ENCODE peak calls at places on chromosomes 12 and 14, in ten cellular contexts. B is SK-N-MC; J is GM23338; U is sigmoid colon; E is thyroid gland; V is pancreas; K is naive thymus-derived CD4-positive, alpha-beta T cell; O is substantia nigra; W is caudate nucleus; G is DND-41. F is an unnamed sample.

GRCh38 chr14:77052281-77053044 is 24.0 kb upstream of the IRF2BPL start:
- DNase-seq in B (no peak), O (no peak), V (no peak), W (no peak), E (peak; percentile 37), K (no peak), J (no peak), G (no peak), U (peak; percentile 66), F (peak; percentile 57)

GRCh38 chr12:31226639-31227038 is 99.3 kb downstream of the SINHCAF start:
- DNase-seq in O (peak; percentile 17), J (no peak), B (no peak), U (no peak), G (no peak), W (no peak), E (peak; percentile 57), V (no peak), K (no peak), F (no peak)

GRCh38 chr12:75986001-75986739 is 45.4 kb downstream of the PHLDA1 start:
- DNase-seq in B (no peak), U (no peak), V (no peak), E (no peak), W (no peak), G (no peak), J (no peak), K (no peak), O (no peak), F (no peak)

GRCh38 chr14:100237735-100238418 is 1.1 kb upstream of the YY1 start:
- DNase-seq in O (peak; percentile 19), G (peak; percentile 73), U (peak; percentile 79), V (peak; percentile 59), J (peak; percentile 83), E (peak; percentile 61), W (no peak), K (no peak), B (no peak), F (peak; percentile 67)

GRCh38 chr14:33611405-33612183 is 339.3 kb downstream of the EGLN3 start:
- DNase-seq in O (no peak), B (no peak), E (no peak), K (no peak), V (no peak), W (no peak), J (no peak), G (no peak), U (no peak), F (peak; percentile 67)

GRCh38 chr14:59475709-59476108 is 8.5 kb downstream of the L3HYPDH start:
- DNase-seq in O (no peak), B (no peak), U (no peak), J (no peak), K (no peak), W (no peak), G (no peak), V (no peak), E (no peak), F (no peak)

GRCh38 chr12:6792522-6793201 is 3.3 kb downstream of the CD4 start:
- DNase-seq in V (no peak), J (no peak), G (peak; percentile 39), O (no peak), U (peak; percentile 78), B (no peak), E (no peak), K (peak; percentile 66), W (no peak), F (no peak)

GRCh38 chr14:100871234-100872186 is 32.0 kb downstream of the RTL1 start:
- DNase-seq in V (no peak), J (no peak), W (no peak), O (no peak), K (no peak), B (no peak), U (no peak), G (no peak), E (no peak), F (peak; percentile 82)

GRCh38 chr12:52005903-52006703 is 643 bp upstream of the TAMALIN start:
- DNase-seq in J (peak; percentile 73), V (peak; percentile 23), B (no peak), K (no peak), O (peak; percentile 21), G (no peak), U (peak; percentile 87), W (no peak), E (no peak), F (no peak)
- H3K27ac ChIP-seq in J (no peak overlapping the region), V (no peak overlapping the region), B (no peak overlapping the region), K (peak overlapping the region; percentile 49), O (peak overlapping the region; percentile 21), G (no peak overlapping the region), U (peak overlapping the region; percentile 85), W (no peak overlapping the region), E (no peak overlapping the region), F (no peak overlapping the region)

GRCh38 chr14:49895480-49895879 is 2.6 kb downstream of the ARF6 start:
- DNase-seq in E (no peak), B (no peak), G (no peak), W (no peak), U (no peak), V (no peak), O (no peak), K (no peak), J (no peak), F (peak; percentile 47)

GRCh38 chr14:49898485-49898884 is 5.6 kb downstream of the ARF6 start:
- DNase-seq in J (no peak), O (no peak), V (no peak), G (no peak), U (no peak), B (no peak), E (no peak), K (no peak), W (no peak), F (no peak)

GRCh38 chr14:49896956-49897355 is 4.1 kb downstream of the ARF6 start:
- DNase-seq in K (no peak), U (no peak), G (no peak), E (no peak), J (no peak), B (no peak), V (no peak), W (no peak), O (no peak), F (no peak)

GRCh38 chr14:49897414-49897813 is 4.5 kb downstream of the ARF6 start:
- DNase-seq in B (no peak), G (no peak), K (no peak), W (no peak), V (no peak), E (no peak), U (no peak), O (no peak), J (no peak), F (no peak)

GRCh38 chr14:49897965-49898364 is 5.1 kb downstream of the ARF6 start:
- DNase-seq in W (no peak), V (no peak), B (no peak), O (no peak), U (no peak), G (no peak), K (no peak), J (no peak), E (peak; percentile 43), F (no peak)
- H3K27ac ChIP-seq in W (no peak overlapping the region), V (peak overlapping the region; percentile 10), B (peak overlapping the region; percentile 10), O (no peak overlapping the region), U (peak overlapping the region; percentile 19), G (no peak overlapping the region), K (peak overlapping the region; percentile 63), J (no peak overlapping the region), E (peak overlapping the region; percentile 51), F (peak overlapping the region; percentile 6)

GRCh38 chr12:29888777-29889176 is 105.0 kb upstream of the TMTC1 start:
- DNase-seq in J (no peak), E (no peak), G (no peak), U (no peak), K (no peak), B (no peak), V (no peak), W (no peak), O (no peak), F (no peak)

GRCh38 chr12:29882771-29883315 is 99.1 kb upstream of the TMTC1 start:
- DNase-seq in V (no peak), U (no peak), O (no peak), W (no peak), J (no peak), E (no peak), B (no peak), G (no peak), K (no peak), F (no peak)

GRCh38 chr12:29880987-29881386 is 97.2 kb upstream of the TMTC1 start:
- DNase-seq in B (no peak), W (no peak), O (no peak), U (no peak), J (no peak), E (no peak), V (no peak), G (no peak), K (no peak), F (no peak)

GRCh38 chr12:29879606-29880308 is 96.0 kb upstream of the TMTC1 start:
- DNase-seq in K (no peak), J (peak; percentile 41), O (no peak), B (no peak), U (no peak), E (no peak), G (no peak), V (no peak), W (no peak), F (no peak)

GRCh38 chr12:29883558-29883957 is 99.8 kb upstream of the TMTC1 start:
- DNase-seq in V (no peak), U (no peak), B (no peak), K (no peak), E (no peak), W (no peak), J (no peak), O (no peak), G (no peak), F (no peak)
- H3K27ac ChIP-seq in V (no peak overlapping the region), U (no peak overlapping the region), B (no peak overlapping the region), K (no peak overlapping the region), E (no peak overlapping the region), W (no peak overlapping the region), J (peak overlapping the region; percentile 89), O (no peak overlapping the region), G (no peak overlapping the region), F (no peak overlapping the region)

GRCh38 chr12:2287151-2287550 is 234.4 kb downstream of the CACNA1C start:
- DNase-seq in G (no peak), V (no peak), W (no peak), B (no peak), J (no peak), U (no peak), O (no peak), E (no peak), K (no peak), F (peak; percentile 34)

GRCh38 chr12:2288001-2288400 is 235.2 kb downstream of the CACNA1C start:
- DNase-seq in E (no peak), K (no peak), O (no peak), B (no peak), W (no peak), G (no peak), U (no peak), J (no peak), V (no peak), F (peak; percentile 79)

GRCh38 chr12:2286461-2287131 is 233.8 kb downstream of the CACNA1C start:
- DNase-seq in G (no peak), O (no peak), E (no peak), J (no peak), V (no peak), K (no peak), W (no peak), U (no peak), B (no peak), F (peak; percentile 87)

GRCh38 chr12:2288471-2288870 is 235.7 kb downstream of the CACNA1C start:
- DNase-seq in W (no peak), E (no peak), G (no peak), K (no peak), B (no peak), O (no peak), U (no peak), V (no peak), J (no peak), F (no peak)

DNA sequence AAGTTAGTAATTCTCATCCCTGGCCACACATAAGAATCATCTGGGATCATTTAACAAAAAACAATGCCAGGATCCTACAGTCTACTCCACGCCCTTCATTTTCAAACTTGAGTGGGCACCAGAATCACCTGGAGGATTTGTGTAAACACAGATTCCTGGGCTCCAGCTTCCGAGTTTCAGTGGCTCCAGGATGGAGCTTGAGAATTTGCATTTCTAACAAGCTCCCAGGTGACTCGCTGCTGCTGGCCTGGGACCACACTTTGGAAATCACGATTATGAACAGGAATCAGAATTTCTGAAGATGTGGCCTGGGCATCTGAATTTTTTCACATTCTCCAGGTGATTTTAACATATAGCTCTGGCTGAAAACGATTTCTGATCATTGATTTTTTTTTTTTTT is 234.8 kb downstream of the CACNA1C start:
- DNase-seq in E (no peak), O (no peak), V (no peak), K (no peak), U (no peak), G (no peak), W (no peak), B (no peak), J (no peak), F (peak; percentile 50)
- H3K27ac ChIP-seq in E (no peak overlapping the region), O (no peak overlapping the region), V (no peak overlapping the region), K (no peak overlapping the region), U (peak overlapping the region; percentile 80), G (no peak overlapping the region), W (no peak overlapping the region), B (peak overlapping the region; percentile 99), J (no peak overlapping the region), F (peak overlapping the region; percentile 94)